ENCODE peak calls at places on chromosomes 13 and 19, in seven cellular contexts. One of them, this sample, is unnamed.

GRCh38 chr19:51688665-51689571 is 4.2 kb upstream of the SPACA6 start:
- DNase-seq in amniotic epithelial cell: peak
- DNase-seq in anterior cingulate cortex: peak
- DNase-seq in DMS153: peak
- DNase-seq in fibroblast of gingiva: peak
- DNase-seq in T follicular helper cell: no peak
- DNase-seq in germinal center: no peak
- DNase-seq in this sample: no peak

GRCh38 chr13:102197193-102197592 is 204.7 kb downstream of the FGF14 start:
- DNase-seq in T follicular helper cell: no peak
- DNase-seq in DMS153: peak
- DNase-seq in germinal center: no peak
- DNase-seq in amniotic epithelial cell: peak
- DNase-seq in anterior cingulate cortex: no peak
- DNase-seq in fibroblast of gingiva: peak
- DNase-seq in this sample: no peak

GRCh38 chr13:68970532-68970931 is 1137.1 kb upstream of the ATXN8OS start:
- DNase-seq in fibroblast of gingiva: no peak
- DNase-seq in anterior cingulate cortex: no peak
- DNase-seq in T follicular helper cell: no peak
- DNase-seq in germinal center: no peak
- DNase-seq in amniotic epithelial cell: no peak
- DNase-seq in DMS153: no peak
- DNase-seq in this sample: no peak

GRCh38 chr13:84137292-84137691 is 255.0 kb upstream of the SLITRK1 start:
- DNase-seq in fibroblast of gingiva: peak
- DNase-seq in germinal center: no peak
- DNase-seq in T follicular helper cell: peak
- DNase-seq in amniotic epithelial cell: no peak
- DNase-seq in DMS153: no peak
- DNase-seq in anterior cingulate cortex: no peak
- DNase-seq in this sample: peak

GRCh38 chr19:48301886-48302599 is 23.3 kb upstream of the EMP3 start:
- DNase-seq in DMS153: no peak
- DNase-seq in T follicular helper cell: no peak
- DNase-seq in fibroblast of gingiva: no peak
- DNase-seq in amniotic epithelial cell: no peak
- DNase-seq in germinal center: no peak
- DNase-seq in anterior cingulate cortex: no peak
- DNase-seq in this sample: no peak

GRCh38 chr13:112255550-112256120 is 120.5 kb upstream of the SPACA7 start:
- DNase-seq in amniotic epithelial cell: no peak
- DNase-seq in fibroblast of gingiva: no peak
- DNase-seq in germinal center: no peak
- DNase-seq in anterior cingulate cortex: no peak
- DNase-seq in T follicular helper cell: no peak
- DNase-seq in DMS153: no peak
- DNase-seq in this sample: no peak

GRCh38 chr13:72113070-72113469 is 246.1 kb upstream of the DACH1 start:
- DNase-seq in fibroblast of gingiva: no peak
- DNase-seq in T follicular helper cell: no peak
- DNase-seq in anterior cingulate cortex: no peak
- DNase-seq in amniotic epithelial cell: no peak
- DNase-seq in germinal center: no peak
- DNase-seq in DMS153: no peak
- DNase-seq in this sample: no peak

GRCh38 chr19:42204684-42205083 is 12.8 kb downstream of the DEDD2 start:
- DNase-seq in T follicular helper cell: no peak
- DNase-seq in germinal center: no peak
- DNase-seq in amniotic epithelial cell: no peak
- DNase-seq in fibroblast of gingiva: no peak
- DNase-seq in DMS153: no peak
- DNase-seq in anterior cingulate cortex: no peak
- DNase-seq in this sample: no peak

GRCh38 chr13:50990050-50990449 is 80.5 kb downstream of the RNASEH2B start:
- DNase-seq in T follicular helper cell: no peak
- DNase-seq in anterior cingulate cortex: no peak
- DNase-seq in amniotic epithelial cell: no peak
- DNase-seq in DMS153: no peak
- DNase-seq in fibroblast of gingiva: no peak
- DNase-seq in germinal center: no peak
- DNase-seq in this sample: no peak

GRCh38 chr13:94480672-94481145 is 1.2 kb upstream of the DCT start:
- DNase-seq in DMS153: no peak
- DNase-seq in amniotic epithelial cell: peak
- DNase-seq in fibroblast of gingiva: peak
- DNase-seq in anterior cingulate cortex: no peak
- DNase-seq in germinal center: no peak
- DNase-seq in T follicular helper cell: no peak
- DNase-seq in this sample: no peak

GRCh38 chr19:14434543-14435319 is 1.6 kb downstream of the PKN1 start:
- DNase-seq in fibroblast of gingiva: peak
- DNase-seq in T follicular helper cell: no peak
- DNase-seq in germinal center: no peak
- DNase-seq in amniotic epithelial cell: peak
- DNase-seq in DMS153: no peak
- DNase-seq in anterior cingulate cortex: no peak
- DNase-seq in this sample: no peak

GRCh38 chr13:19864339-19865309 is 1.2 kb upstream of the ZMYM5 start:
- DNase-seq in germinal center: peak
- DNase-seq in T follicular helper cell: peak
- DNase-seq in fibroblast of gingiva: peak
- DNase-seq in DMS153: peak
- DNase-seq in amniotic epithelial cell: peak
- DNase-seq in anterior cingulate cortex: peak
- DNase-seq in this sample: peak

GRCh38 chr13:73230714-73231113 is 171.9 kb downstream of the KLF5 start:
- DNase-seq in anterior cingulate cortex: no peak
- DNase-seq in T follicular helper cell: no peak
- DNase-seq in amniotic epithelial cell: peak
- DNase-seq in fibroblast of gingiva: peak
- DNase-seq in DMS153: no peak
- DNase-seq in germinal center: no peak
- DNase-seq in this sample: no peak

GRCh38 chr19:38304352-38304865 is 358 bp downstream of the C19orf33 start:
- DNase-seq in amniotic epithelial cell: no peak
- DNase-seq in anterior cingulate cortex: no peak
- DNase-seq in T follicular helper cell: no peak
- DNase-seq in DMS153: no peak
- DNase-seq in germinal center: no peak
- DNase-seq in fibroblast of gingiva: no peak
- DNase-seq in this sample: no peak

GRCh38 chr19:19348266-19348665 is 27.6 kb downstream of the MAU2 start:
- DNase-seq in anterior cingulate cortex: no peak
- DNase-seq in DMS153: no peak
- DNase-seq in amniotic epithelial cell: no peak
- DNase-seq in T follicular helper cell: no peak
- DNase-seq in germinal center: no peak
- DNase-seq in fibroblast of gingiva: no peak
- DNase-seq in this sample: no peak

GRCh38 chr13:30051531-30052060 is 201.2 kb upstream of the UBL3 start:
- DNase-seq in DMS153: no peak
- DNase-seq in germinal center: no peak
- DNase-seq in T follicular helper cell: no peak
- DNase-seq in amniotic epithelial cell: no peak
- DNase-seq in fibroblast of gingiva: no peak
- DNase-seq in anterior cingulate cortex: no peak
- DNase-seq in this sample: no peak

GRCh38 chr19:29622191-29623070 is 16.3 kb downstream of the POP4 start:
- DNase-seq in T follicular helper cell: no peak
- DNase-seq in fibroblast of gingiva: no peak
- DNase-seq in DMS153: no peak
- DNase-seq in germinal center: no peak
- DNase-seq in anterior cingulate cortex: no peak
- DNase-seq in amniotic epithelial cell: no peak
- DNase-seq in this sample: peak

GRCh38 chr19:49114630-49115363 is 627 bp downstream of the LIN7B start:
- DNase-seq in DMS153: no peak
- DNase-seq in amniotic epithelial cell: peak
- DNase-seq in fibroblast of gingiva: peak
- DNase-seq in T follicular helper cell: peak
- DNase-seq in anterior cingulate cortex: peak
- DNase-seq in germinal center: peak
- DNase-seq in this sample: peak

GRCh38 chr13:48156466-48156865 is 61.6 kb upstream of the MED4 start:
- DNase-seq in DMS153: no peak
- DNase-seq in fibroblast of gingiva: no peak
- DNase-seq in T follicular helper cell: peak
- DNase-seq in anterior cingulate cortex: no peak
- DNase-seq in amniotic epithelial cell: no peak
- DNase-seq in germinal center: peak
- DNase-seq in this sample: peak

GRCh38 chr19:39261704-39262103 is 6.5 kb upstream of the IFNL2 start:
- DNase-seq in DMS153: no peak
- DNase-seq in anterior cingulate cortex: no peak
- DNase-seq in T follicular helper cell: no peak
- DNase-seq in germinal center: no peak
- DNase-seq in amniotic epithelial cell: no peak
- DNase-seq in fibroblast of gingiva: no peak
- DNase-seq in this sample: no peak

GRCh38 chr19:42121666-42122069 is 10.6 kb downstream of the POU2F2 start:
- DNase-seq in fibroblast of gingiva: peak
- DNase-seq in DMS153: no peak
- DNase-seq in T follicular helper cell: peak
- DNase-seq in amniotic epithelial cell: peak
- DNase-seq in anterior cingulate cortex: peak
- DNase-seq in germinal center: peak
- DNase-seq in this sample: peak

GRCh38 chr13:111284579-111284978 is 35.9 kb upstream of the TEX29 start:
- DNase-seq in fibroblast of gingiva: no peak
- DNase-seq in T follicular helper cell: no peak
- DNase-seq in anterior cingulate cortex: no peak
- DNase-seq in DMS153: no peak
- DNase-seq in amniotic epithelial cell: no peak
- DNase-seq in germinal center: no peak
- DNase-seq in this sample: no peak

GRCh38 chr19:13400296-13400695 is 106.0 kb downstream of the CACNA1A start:
- DNase-seq in fibroblast of gingiva: no peak
- DNase-seq in T follicular helper cell: no peak
- DNase-seq in germinal center: no peak
- DNase-seq in DMS153: no peak
- DNase-seq in anterior cingulate cortex: no peak
- DNase-seq in amniotic epithelial cell: no peak
- DNase-seq in this sample: no peak

GRCh38 chr13:101627556-101627943 is 175.1 kb downstream of the ITGBL1 start:
- DNase-seq in T follicular helper cell: no peak
- DNase-seq in DMS153: no peak
- DNase-seq in amniotic epithelial cell: no peak
- DNase-seq in fibroblast of gingiva: peak
- DNase-seq in anterior cingulate cortex: no peak
- DNase-seq in germinal center: no peak
- DNase-seq in this sample: no peak

GRCh38 chr19:1592023-1592754 is 476 bp downstream of the MBD3 start:
- DNase-seq in amniotic epithelial cell: peak
- DNase-seq in fibroblast of gingiva: peak
- DNase-seq in T follicular helper cell: peak
- DNase-seq in DMS153: peak
- DNase-seq in germinal center: peak
- DNase-seq in anterior cingulate cortex: peak
- DNase-seq in this sample: peak

This sample was measured in CD4-positive, alpha-beta T cell.